ENCODE peak calls at places on chromosomes 7 and 10, in four cellular contexts. U, L, E and W are unnamed samples.

GRCh38 chr7:141097430-141097829 is 23.6 kb downstream of the TMEM178B start:
- DNase-seq in U (peak; percentile 11), L (peak; percentile 15), E (no peak), W (no peak)

GRCh38 chr7:101691822-101692384 is 62.8 kb upstream of the MYL10 start:
- DNase-seq in L (no peak), E (no peak), U (peak; percentile 70), W (no peak)

GRCh38 chr10:17290226-17290625 is 62.2 kb downstream of the VIM start:
- DNase-seq in L (peak; percentile 25), E (no peak), U (no peak), W (no peak)

GRCh38 chr7:96596120-96596826 is 113.4 kb downstream of the SEM1 start:
- DNase-seq in L (peak; percentile 6), U (peak; percentile 35), E (no peak), W (no peak)

GRCh38 chr7:83111391-83111790 is 51.3 kb downstream of the PCLO start:
- DNase-seq in E (no peak), L (no peak), U (no peak), W (no peak)

GRCh38 chr7:90759752-90760151 is 163.6 kb downstream of the CDK14 start:
- DNase-seq in E (no peak), L (no peak), U (no peak), W (no peak)

GRCh38 chr7:50650057-50650664 is 85.0 kb upstream of the DDC start:
- DNase-seq in L (no peak), E (no peak), U (no peak), W (no peak)

GRCh38 chr10:110433740-110434139 is 64.0 kb upstream of the DUSP5 start:
- DNase-seq in L (no peak), U (no peak), E (no peak), W (no peak)

GRCh38 chr10:43395571-43396060 is 13.4 kb downstream of the HNRNPF start:
- DNase-seq in L (no peak), U (peak; percentile 42), E (no peak), W (no peak)

GRCh38 chr7:50962962-50963374 is 180.3 kb upstream of the GRB10 start:
- DNase-seq in U (peak; percentile 43), E (peak; percentile 8), L (peak; percentile 54), W (no peak)

GRCh38 chr10:14532473-14533251 is 201.9 kb upstream of the FRMD4A start:
- DNase-seq in U (peak; percentile 77), E (no peak), L (no peak), W (no peak)

GRCh38 chr7:135661311-135662122 is 797 bp upstream of the STMP1 start:
- DNase-seq in U (peak; percentile 38), E (no peak), L (no peak), W (no peak)

GRCh38 chr10:71621263-71621751 is 98.3 kb downstream of the C10orf105 start:
- DNase-seq in L (peak; percentile 28), U (no peak), E (no peak), W (no peak)

GRCh38 chr10:79376751-79377556 is 29.7 kb downstream of the PPIF start:
- DNase-seq in U (no peak), E (no peak), L (no peak), W (no peak)

GRCh38 chr10:117542706-117543244 is at the start of gene EMX2:
- DNase-seq in L (no peak), U (no peak), E (no peak), W (no peak)

GRCh38 chr7:88480901-88481300 is 174.2 kb upstream of the STEAP4 start:
- DNase-seq in L (peak; percentile 1), U (peak; percentile 12), E (no peak), W (no peak)

GRCh38 chr10:101558671-101559595 is 29.1 kb downstream of the POLL start:
- DNase-seq in E (no peak), U (no peak), L (no peak), W (no peak)

GRCh38 chr7:158728911-158729645 is 24.5 kb upstream of the NCAPG2 start:
- DNase-seq in U (no peak), E (no peak), L (no peak), W (no peak)

GRCh38 chr10:114278140-114278883 is 39.3 kb downstream of the VWA2 start:
- DNase-seq in E (no peak), L (no peak), U (no peak), W (no peak)

GRCh38 chr7:41403291-41403690 is 299.6 kb downstream of the INHBA start:
- DNase-seq in E (no peak), U (no peak), L (no peak), W (no peak)

GRCh38 chr7:13007331-13007730 is 319.9 kb downstream of the ARL4A start:
- DNase-seq in L (no peak), U (no peak), E (no peak), W (no peak)

GRCh38 chr10:132571565-132572544 is 34.3 kb downstream of the INPP5A start:
- DNase-seq in U (peak; percentile 89), E (no peak), L (peak; percentile 89), W (peak; percentile 60)

GRCh38 chr10:86733260-86733671 is 23.2 kb upstream of the BMPR1A start:
- DNase-seq in L (no peak), E (no peak), U (no peak), W (no peak)

GRCh38 chr10:63798599-63799498 is 277.6 kb downstream of the REEP3 start:
- DNase-seq in E (peak; percentile 43), U (peak; percentile 58), L (peak; percentile 91), W (peak; percentile 83)

GRCh38 chr10:93873427-93874115 is 20.2 kb upstream of the SLC35G1 start:
- DNase-seq in E (no peak), U (peak; percentile 32), L (peak; percentile 57), W (peak; percentile 29)

GRCh38 chr10:65548046-65548445 is 1377.8 kb upstream of the LRRTM3 start:
- DNase-seq in L (no peak), U (no peak), E (no peak), W (no peak)

GRCh38 chr10:15262036-15262713 is 93.7 kb upstream of the NMT2 start:
- DNase-seq in L (peak; percentile 42), E (no peak), U (peak; percentile 18), W (no peak)

GRCh38 chr10:94591461-94592205 is 46.0 kb downstream of the HELLS start:
- DNase-seq in L (no peak), E (no peak), U (no peak), W (no peak)

GRCh38 chr10:13270877-13271551 is 28.9 kb downstream of the PHYH start:
- DNase-seq in L (peak; percentile 53), U (peak; percentile 37), E (no peak), W (no peak)

GRCh38 chr7:116213361-116214155 is 3.2 kb downstream of the TES start:
- DNase-seq in L (peak; percentile 91), U (no peak), E (no peak), W (no peak)

GRCh38 chr7:2100278-2101205 is 132.2 kb downstream of the MAD1L1 start:
- DNase-seq in E (no peak), U (peak; percentile 35), L (no peak), W (no peak)

DNA sequence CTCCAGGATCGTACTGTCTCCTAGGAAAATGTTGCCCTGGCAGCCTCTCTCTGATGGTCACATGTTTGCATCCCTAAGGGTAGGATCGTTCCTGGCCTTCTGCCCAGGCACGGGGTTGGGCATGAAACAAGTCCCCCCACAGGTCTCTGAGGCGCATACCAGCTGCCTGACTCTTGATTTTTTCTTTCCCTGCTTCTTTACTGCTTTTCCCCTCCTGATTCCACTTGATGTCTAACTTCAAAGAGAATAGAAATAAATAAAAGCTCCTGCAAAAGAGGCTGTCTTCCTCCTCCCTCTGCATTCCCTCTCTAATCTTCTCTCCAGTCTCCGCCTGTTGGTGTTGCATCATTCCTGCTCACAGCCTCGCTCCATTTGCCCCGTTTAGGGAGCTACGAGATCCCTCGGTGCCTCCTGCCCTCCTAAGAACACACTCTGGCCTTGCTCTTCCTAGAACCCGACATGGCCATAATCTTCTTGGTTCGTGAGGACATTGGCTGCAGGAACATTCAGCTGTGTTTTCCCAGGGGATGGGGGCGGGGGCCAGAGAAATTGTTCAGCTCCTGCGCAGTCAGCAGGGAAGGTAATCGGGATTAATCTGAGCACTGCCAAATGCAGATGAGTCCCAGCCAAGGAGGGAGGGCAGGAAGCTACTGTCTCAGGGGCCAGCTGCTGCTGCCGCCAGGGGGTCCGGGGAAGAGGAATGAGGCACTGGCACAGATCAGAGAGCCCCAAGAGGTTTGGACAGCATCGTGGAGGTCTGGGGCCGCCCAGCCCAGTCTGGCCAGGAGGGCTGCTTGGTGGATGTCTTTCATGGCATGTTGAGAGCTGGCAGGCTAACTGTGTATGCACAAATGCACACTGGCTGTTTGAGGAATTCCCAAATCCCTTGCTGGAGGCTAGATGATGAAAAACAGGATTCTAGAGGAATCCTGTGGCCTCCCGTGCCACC is 26.1 kb downstream of the LEP start:
- DNase-seq in U (peak; percentile 62), L (peak; percentile 59), E (peak; percentile 17), W (peak; percentile 19)
- TF ChIP-seq CTCF in U (peak; percentile 12), L (no peak), E (peak; percentile 34), W (peak; percentile 32)

DNA sequence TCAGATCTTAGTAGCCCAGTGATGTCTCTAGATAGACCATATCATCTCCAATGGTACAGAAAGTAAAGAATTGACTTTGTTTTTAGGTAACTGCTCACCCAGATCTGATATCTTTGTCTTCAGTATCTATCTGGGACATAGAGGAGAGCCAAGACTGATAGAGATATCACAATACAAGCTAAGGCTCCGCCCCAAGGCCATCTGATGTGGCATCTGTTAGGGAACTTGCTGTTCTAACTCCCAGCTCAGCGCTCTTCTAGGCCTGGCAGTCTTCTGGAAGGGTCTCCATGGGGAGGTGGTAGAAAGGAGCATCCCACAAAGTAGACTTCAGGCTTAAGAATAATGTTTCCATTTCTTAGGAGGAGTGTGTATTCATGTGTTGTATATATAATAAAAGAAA is 88.4 kb upstream of the SAMD8 start:
- DNase-seq in E (no peak), L (no peak), U (no peak), W (no peak)
- H3K4me3 ChIP-seq in E (no peak overlapping the region), L (no peak overlapping the region), U (no peak overlapping the region), W (no peak overlapping the region)

GRCh38 chr7:106029448-106029847 is 66.4 kb downstream of the CDHR3 start:
- DNase-seq in U (no peak), L (no peak), E (no peak), W (no peak)

GRCh38 chr7:106031271-106032029 is 68.4 kb downstream of the CDHR3 start:
- DNase-seq in E (no peak), U (peak; percentile 26), L (no peak), W (no peak)

GRCh38 chr7:106032295-106032694 is 69.2 kb downstream of the CDHR3 start:
- DNase-seq in E (no peak), L (no peak), U (no peak), W (no peak)

GRCh38 chr7:106033735-106034134 is 70.7 kb downstream of the CDHR3 start:
- DNase-seq in U (no peak), L (no peak), E (no peak), W (no peak)

DNA sequence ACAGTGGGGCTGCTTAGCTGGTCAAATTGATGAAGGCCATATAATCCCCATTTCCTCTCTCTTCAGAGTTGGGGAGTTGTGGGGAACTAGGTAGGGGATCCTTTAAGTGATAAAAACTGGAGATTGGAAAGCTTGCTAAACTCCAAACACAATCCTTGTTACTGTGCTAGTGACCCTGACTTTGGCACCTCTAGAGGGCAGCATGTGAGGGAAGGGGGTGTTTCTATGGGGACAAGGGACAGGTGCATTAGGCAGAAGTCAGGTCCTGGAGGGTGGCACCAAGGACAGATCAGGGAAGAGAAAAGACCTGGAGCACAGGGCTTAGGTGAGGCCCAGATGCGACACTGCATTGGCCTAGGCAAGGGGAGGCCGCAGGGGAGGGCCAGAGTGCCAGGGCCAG is 66.9 kb downstream of the CDHR3 start:
- DNase-seq in U (no peak), L (no peak), E (no peak), W (no peak)
- TF ChIP-seq CTCF in U (no peak), L (no peak), E (no peak), W (no peak)

GRCh38 chr10:128316925-128317324 is 190.7 kb upstream of the MKI67 start:
- DNase-seq in U (no peak), L (no peak), E (no peak), W (no peak)
- H3K4me3 ChIP-seq in U (no peak overlapping the region), L (no peak overlapping the region), E (no peak overlapping the region), W (no peak overlapping the region)